ENCODE peak calls at places on chromosomes 6 and 20, in four cellular contexts. M is GM12865; O is RPMI8226; E is stimulated activated CD4-positive, alpha-beta T cell treated with anti-CD3 and anti-CD28 coated beads, Interleukin-4, amount 100 ng/mL, for 4 hours. F is an unnamed sample.

GRCh38 chr20:62918137-62918536 is 8.2 kb downstream of the DIDO1 start:
- DNase-seq in M (peak), E (no peak), O (no peak), F (no peak)

GRCh38 chr6:87029711-87030314 is 65.1 kb downstream of the CGA start:
- DNase-seq in O (peak), M (peak), E (no peak), F (peak)

GRCh38 chr6:25645916-25646315 is 6.1 kb upstream of the SCGN start:
- DNase-seq in M (no peak), E (no peak), O (no peak), F (no peak)

GRCh38 chr6:112338310-112338709 is 8.8 kb upstream of the RFPL4B start:
- DNase-seq in M (no peak), O (no peak), E (no peak), F (no peak)

GRCh38 chr20:63329331-63330083 is 31.6 kb downstream of the CHRNA4 start:
- DNase-seq in E (no peak), M (no peak), O (no peak), F (no peak)

GRCh38 chr6:40732878-40733277 is 145.7 kb upstream of the LRFN2 start:
- DNase-seq in E (no peak), O (no peak), M (no peak), F (no peak)

GRCh38 chr20:24098886-24099285 is 110.3 kb upstream of the GGTLC1 start:
- DNase-seq in O (no peak), M (no peak), E (no peak), F (peak)

GRCh38 chr20:19710336-19710721 is 47.7 kb upstream of the RIN2 start:
- DNase-seq in E (no peak), M (no peak), O (no peak), F (no peak)

GRCh38 chr6:28875348-28875747 is 48.4 kb downstream of the TRIM27 start:
- DNase-seq in E (no peak), O (peak), M (no peak), F (no peak)

GRCh38 chr6:109002100-109002697 is 92.4 kb downstream of the SESN1 start:
- DNase-seq in E (no peak), M (peak), O (no peak), F (no peak)

GRCh38 chr6:105431226-105431625 is 28.3 kb upstream of the PREP start:
- DNase-seq in O (peak), M (peak), E (no peak), F (peak)

GRCh38 chr6:36666726-36667591 is 11.6 kb upstream of the CDKN1A start:
- DNase-seq in O (peak), M (peak), E (no peak), F (peak)

GRCh38 chr6:373773-374724 is 17.5 kb upstream of the IRF4 start:
- DNase-seq in M (no peak), O (no peak), E (no peak), F (no peak)